ENCODE peak calls at places on chromosomes 1 and 21, in eight cellular contexts. G, U, B, V, H, E, K and M are unnamed samples.

GRCh38 chr1:153291514-153291913 is 21.2 kb downstream of the PGLYRP3 start:
- DNase-seq in G (no peak), H (no peak), U (no peak), K (no peak), V (no peak), B (no peak), E (no peak), M (peak; percentile 36)

GRCh38 chr1:58447891-58448290 is 98.6 kb downstream of the OMA1 start:
- DNase-seq in V (peak; percentile 82), E (no peak), U (no peak), B (no peak), K (no peak), G (no peak), H (peak; percentile 52), M (no peak)

GRCh38 chr1:219573960-219574359 is 38.9 kb downstream of the ZC3H11B start:
- DNase-seq in B (no peak), E (no peak), V (no peak), U (no peak), G (no peak), H (no peak), K (no peak), M (no peak)

GRCh38 chr1:18934205-18935000 is 22.1 kb downstream of the IFFO2 start:
- DNase-seq in E (no peak), U (no peak), V (no peak), G (no peak), K (no peak), B (no peak), H (no peak), M (no peak)

GRCh38 chr1:36321119-36321951 is 2.1 kb downstream of the EVA1B start:
- DNase-seq in K (no peak), U (peak; percentile 91), H (peak; percentile 66), G (peak; percentile 98), V (no peak), B (peak; percentile 87), E (no peak), M (no peak)

GRCh38 chr1:50968884-50969610 is 998 bp upstream of the CDKN2C start:
- DNase-seq in U (peak; percentile 77), B (peak; percentile 92), G (no peak), V (no peak), K (peak; percentile 69), H (peak; percentile 45), E (no peak), M (peak; percentile 50)

GRCh38 chr1:23908453-23909341 is 4.5 kb downstream of the CNR2 start:
- DNase-seq in U (no peak), E (no peak), K (no peak), V (no peak), H (no peak), B (peak; percentile 88), G (no peak), M (no peak)

GRCh38 chr1:30663596-30664091 is 59.7 kb downstream of the MATN1 start:
- DNase-seq in B (peak; percentile 27), G (no peak), V (no peak), K (no peak), H (no peak), E (no peak), U (no peak), M (no peak)

GRCh38 chr1:55669308-55669707 is 454.1 kb upstream of the USP24 start:
- DNase-seq in E (no peak), V (peak; percentile 27), G (peak; percentile 36), B (no peak), H (peak; percentile 23), U (no peak), K (no peak), M (no peak)

GRCh38 chr1:56396524-56397067 is 182.8 kb downstream of the PLPP3 start:
- DNase-seq in V (no peak), G (no peak), E (no peak), U (no peak), K (no peak), B (no peak), H (no peak), M (no peak)

GRCh38 chr1:39905142-39905541 is 3.4 kb upstream of the MYCL start:
- DNase-seq in B (no peak), H (no peak), V (no peak), E (no peak), K (no peak), U (no peak), G (no peak), M (no peak)

GRCh38 chr1:168499094-168500049 is 44.4 kb downstream of the XCL2 start:
- DNase-seq in B (no peak), G (no peak), K (no peak), U (no peak), E (no peak), V (no peak), H (no peak), M (no peak)

GRCh38 chr21:43280949-43281633 is 112.3 kb downstream of the CRYAA start:
- DNase-seq in E (no peak), G (no peak), K (no peak), H (no peak), U (no peak), B (peak; percentile 43), V (no peak), M (no peak)

GRCh38 chr1:89715677-89716076 is 82.8 kb downstream of the LRRC8C start:
- DNase-seq in G (no peak), E (no peak), U (no peak), B (no peak), V (no peak), K (no peak), H (no peak), M (no peak)

GRCh38 chr1:75625795-75626194 is 14.9 kb upstream of the SLC44A5 start:
- DNase-seq in B (no peak), V (no peak), G (no peak), H (no peak), U (no peak), E (no peak), K (no peak), M (no peak)

GRCh38 chr21:34796518-34797201 is 127.9 kb downstream of the CLIC6 start:
- DNase-seq in V (peak; percentile 26), E (no peak), G (no peak), U (no peak), H (no peak), K (no peak), B (no peak), M (no peak)

GRCh38 chr21:32403201-32403701 is 9.3 kb upstream of the EVA1C start:
- DNase-seq in G (peak; percentile 52), E (no peak), V (peak; percentile 33), K (peak; percentile 82), B (no peak), H (peak; percentile 57), U (no peak), M (no peak)